ENCODE peak calls at places on chromosomes 4 and X, in seven cellular contexts. R is RWPE1, E is OCI-LY7, J is cardiac fibroblast, Z is choroid plexus epithelial cell, U is left ventricle myocardium inferior, S is foreskin fibroblast. I is an unnamed sample.

GRCh38 chr4:182231080-182231479 is 12.1 kb upstream of the TENM3 start:
- DNase-seq in R (no peak), E (no peak), J (no peak), Z (no peak), U (no peak), S (no peak), I (no peak)

GRCh38 chrX:22165732-22166457 is 106.8 kb upstream of the CBLL2 start:
- DNase-seq in R (peak), E (no peak), J (peak), Z (peak), U (no peak), S (peak), I (no peak)

GRCh38 chr4:76562851-76563803 is 128.1 kb downstream of the SHROOM3 start:
- DNase-seq in R (peak), E (no peak), J (peak), Z (peak), U (no peak), S (no peak), I (no peak)

GRCh38 chrX:106933538-106933961 is 13.3 kb downstream of the CLDN2 start:
- DNase-seq in R (no peak), E (no peak), J (no peak), Z (no peak), U (peak), S (no peak), I (no peak)

GRCh38 chrX:115330498-115331138 is 41.1 kb downstream of the LUZP4 start:
- DNase-seq in R (peak), E (peak), J (peak), Z (peak), U (no peak), S (no peak), I (no peak)

GRCh38 chr4:153275380-153276276 is 68.9 kb upstream of the MND1 start:
- DNase-seq in R (no peak), E (no peak), J (no peak), Z (no peak), U (no peak), S (no peak), I (no peak)

GRCh38 chrX:104195489-104196084 is 29.3 kb downstream of the FAM199X start:
- DNase-seq in R (no peak), E (peak), J (peak), Z (peak), U (no peak), S (peak), I (no peak)

GRCh38 chr4:6377626-6378492 is 94.6 kb downstream of the PPP2R2C start:
- DNase-seq in R (no peak), E (no peak), J (no peak), Z (no peak), U (peak), S (no peak), I (no peak)

GRCh38 chrX:119512145-119512800 is 44.0 kb downstream of the SLC25A5 start:
- DNase-seq in R (peak), E (peak), J (peak), Z (peak), U (peak), S (peak), I (peak)

GRCh38 chr4:76535603-76536380 is 100.8 kb downstream of the SHROOM3 start:
- DNase-seq in R (no peak), E (no peak), J (no peak), Z (peak), U (no peak), S (peak), I (no peak)

GRCh38 chr4:152245706-152246105 is 290.2 kb downstream of the FBXW7 start:
- DNase-seq in R (no peak), E (no peak), J (no peak), Z (no peak), U (no peak), S (no peak), I (no peak)

GRCh38 chr4:153112071-153112460 is 92.2 kb upstream of the TRIM2 start:
- DNase-seq in R (no peak), E (peak), J (no peak), Z (no peak), U (no peak), S (no peak), I (no peak)

GRCh38 chr4:78720994-78721677 is 55.0 kb upstream of the BMP2K start:
- DNase-seq in R (no peak), E (peak), J (no peak), Z (no peak), U (peak), S (no peak), I (no peak)

GRCh38 chrX:66408507-66408906 is 230.4 kb downstream of the EDA2R start:
- DNase-seq in R (no peak), E (peak), J (no peak), Z (no peak), U (no peak), S (no peak), I (no peak)

GRCh38 chr4:147732516-147733193 is 767 bp downstream of the ARHGAP10 start:
- DNase-seq in R (peak), E (no peak), J (peak), Z (peak), U (peak), S (no peak), I (no peak)

GRCh38 chrX:108312011-108312410 is 126.2 kb downstream of the COL4A6 start:
- DNase-seq in R (no peak), E (no peak), J (peak), Z (no peak), U (no peak), S (no peak), I (no peak)

GRCh38 chr4:112514449-112515277 is 1.3 kb downstream of the NEUROG2 start:
- DNase-seq in R (no peak), E (peak), J (no peak), Z (no peak), U (no peak), S (no peak), I (no peak)

GRCh38 chr4:181662383-181662782 is 580.8 kb upstream of the TENM3 start:
- DNase-seq in R (no peak), E (no peak), J (peak), Z (peak), U (no peak), S (peak), I (no peak)

GRCh38 chr4:68175562-68176155 is 46.0 kb upstream of the TMPRSS11F start:
- DNase-seq in R (peak), E (peak), J (peak), Z (peak), U (no peak), S (peak), I (peak)

GRCh38 chr4:109560687-109561452 is 824 bp downstream of the MCUB start:
- DNase-seq in R (peak), E (peak), J (peak), Z (peak), U (peak), S (peak), I (peak)

GRCh38 chr4:134780244-134780643 is 578.7 kb upstream of the PABPC4L start:
- DNase-seq in R (no peak), E (no peak), J (no peak), Z (no peak), U (no peak), S (no peak), I (no peak)

GRCh38 chr4:42578187-42578586 is 78.7 kb downstream of the ATP8A1 start:
- DNase-seq in R (no peak), E (no peak), J (no peak), Z (no peak), U (no peak), S (no peak), I (no peak)

GRCh38 chr4:42574873-42575272 is 82.0 kb downstream of the ATP8A1 start:
- DNase-seq in R (no peak), E (no peak), J (no peak), Z (no peak), U (no peak), S (no peak), I (no peak)

DNA sequence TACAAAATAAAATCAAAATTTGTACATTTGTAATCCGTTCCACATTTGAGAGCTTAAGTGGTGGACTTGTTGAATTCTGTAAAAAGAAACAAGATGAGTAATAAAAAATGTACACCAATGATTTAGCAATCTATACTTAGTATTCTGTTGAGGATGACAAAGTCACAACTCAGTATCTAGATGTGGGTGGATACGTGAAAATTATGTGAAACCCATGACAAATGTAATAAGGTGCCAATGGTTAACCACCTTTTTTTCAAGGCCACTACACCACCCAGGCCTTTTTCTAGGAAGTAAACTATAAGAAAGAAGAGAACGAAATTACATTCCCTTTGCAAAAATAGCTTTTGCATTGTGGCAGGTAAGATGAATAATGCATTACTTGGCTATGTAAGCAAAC is 77.0 kb downstream of the ATP8A1 start:
- DNase-seq in R (no peak), E (no peak), J (no peak), Z (no peak), U (no peak), S (no peak), I (no peak)
- TF ChIP-seq CTCF in R (no peak), E (no peak), J (no peak), Z (no peak), U (no peak), S (no peak), I (no peak)

DNA sequence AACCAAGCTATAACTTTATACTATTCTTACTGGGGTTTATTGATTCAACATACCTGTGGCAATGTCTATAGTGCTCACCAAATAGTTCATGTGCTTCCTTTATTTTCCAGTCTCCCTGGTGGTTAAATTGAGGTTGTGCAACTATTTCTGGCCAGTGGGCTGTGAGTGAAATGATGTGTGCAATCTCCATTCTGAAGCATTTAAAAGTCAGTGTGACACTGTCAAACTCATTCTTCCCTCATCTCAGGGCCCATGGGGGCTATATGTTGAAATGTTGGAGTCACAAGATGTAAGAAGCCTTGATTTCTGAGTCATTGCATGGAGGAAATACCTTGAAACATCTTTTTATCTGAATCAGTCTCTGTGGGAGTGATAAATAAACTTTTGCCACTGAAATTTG is 414.3 kb upstream of the RPS6KA3 start:
- DNase-seq in R (no peak), E (no peak), J (peak), Z (peak), U (no peak), S (peak), I (no peak)
- TF ChIP-seq CTCF in R (no peak), E (no peak), J (no peak), Z (no peak), U (no peak), S (no peak), I (no peak)

GRCh38 chrX:153689654-153690465 is 2.1 kb downstream of the SLC6A8 start:
- DNase-seq in R (peak), E (no peak), J (peak), Z (no peak), U (no peak), S (no peak), I (no peak)
- TF ChIP-seq CTCF in R (no peak), E (no peak), J (peak), Z (peak), U (no peak), S (no peak), I (no peak)

GRCh38 chrX:155857561-155857960 is 23.6 kb upstream of the VAMP7 start:
- DNase-seq in R (no peak), E (peak), J (peak), Z (peak), U (no peak), S (no peak), I (no peak)
- TF ChIP-seq CTCF in R (peak), E (peak), J (peak), Z (peak), U (peak), S (peak), I (no peak)

DNA sequence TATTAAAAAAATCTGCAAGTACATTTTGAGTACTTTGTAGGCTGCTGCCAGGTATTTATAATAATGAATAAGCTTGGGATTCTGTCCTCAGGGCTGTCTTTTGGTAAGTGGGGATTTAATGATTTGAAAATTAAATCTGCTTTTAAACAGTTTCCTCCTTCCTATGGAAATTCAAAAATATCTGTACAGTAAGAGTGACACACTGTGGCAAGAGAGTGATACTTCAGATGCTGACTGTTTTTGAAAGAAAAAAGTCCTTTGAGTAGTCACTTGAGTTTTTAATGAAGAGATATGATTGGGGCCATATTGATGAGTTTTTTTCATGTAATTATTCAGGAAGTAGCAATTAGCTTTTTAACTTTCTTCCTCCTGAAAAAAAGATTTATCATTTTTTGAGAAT is 49.2 kb downstream of the SMARCAD1 start:
- DNase-seq in R (no peak), E (peak), J (peak), Z (peak), U (no peak), S (no peak), I (no peak)
- TF ChIP-seq CTCF in R (peak), E (peak), J (no peak), Z (peak), U (peak), S (peak), I (peak)

GRCh38 chr4:26238782-26239647 is 81.8 kb upstream of the RBPJ start:
- DNase-seq in R (no peak), E (no peak), J (peak), Z (peak), U (no peak), S (peak), I (peak)
- TF ChIP-seq CTCF in R (no peak), E (no peak), J (no peak), Z (no peak), U (no peak), S (no peak), I (no peak)

GRCh38 chr4:97104006-97104405 is 1039.3 kb downstream of the STPG2 start:
- DNase-seq in R (peak), E (no peak), J (peak), Z (peak), U (no peak), S (no peak), I (no peak)
- TF ChIP-seq CTCF in R (no peak), E (no peak), J (no peak), Z (no peak), U (no peak), S (no peak), I (no peak)

GRCh38 chrX:125205084-125205917 is 114.4 kb upstream of the TEX13C start:
- DNase-seq in R (peak), E (no peak), J (peak), Z (peak), U (peak), S (no peak), I (no peak)
- TF ChIP-seq CTCF in R (peak), E (no peak), J (no peak), Z (no peak), U (no peak), S (no peak), I (peak)

GRCh38 chr4:31539279-31540074 is 819.3 kb downstream of the PCDH7 start:
- DNase-seq in R (no peak), E (no peak), J (no peak), Z (peak), U (peak), S (no peak), I (no peak)

DNA sequence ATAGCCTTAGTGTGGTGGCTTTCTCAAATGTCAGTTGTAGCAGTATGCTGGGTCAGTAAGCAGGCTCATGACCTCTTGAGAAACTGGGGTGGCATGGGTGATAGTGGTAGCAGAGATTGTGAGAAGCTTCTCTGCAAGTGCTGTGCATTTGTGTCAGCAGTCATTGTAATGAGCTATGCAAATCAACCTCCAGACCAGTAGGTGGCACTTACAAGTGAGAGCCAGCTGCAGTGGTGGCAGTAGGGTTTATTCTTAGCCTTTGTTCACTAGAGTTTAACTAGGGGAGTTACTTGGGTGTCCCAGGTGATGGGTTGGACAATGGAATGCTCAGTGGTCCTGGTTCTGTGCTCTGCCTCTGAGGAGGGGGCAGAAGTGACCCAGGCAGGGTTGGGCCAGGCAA is 818.7 kb downstream of the PCDH7 start:
- DNase-seq in R (no peak), E (no peak), J (no peak), Z (no peak), U (no peak), S (no peak), I (no peak)
- TF ChIP-seq CTCF in R (no peak), E (no peak), J (no peak), Z (no peak), U (no peak), S (no peak), I (no peak)

GRCh38 chrX:101759000-101759399 is 99.3 kb upstream of the ARMCX2 start:
- DNase-seq in R (peak), E (peak), J (peak), Z (peak), U (peak), S (peak), I (peak)
- TF ChIP-seq CTCF in R (no peak), E (peak), J (peak), Z (peak), U (peak), S (peak), I (peak)